ENCODE peak calls at places on chromosome 6, in four cellular contexts. I, L, O and X are unnamed samples.

GRCh38 chr6:131894735-131895424 is 56.3 kb downstream of the CCN2 start:
- DNase-seq in I (no peak), L (no peak), O (no peak), X (no peak)

GRCh38 chr6:161038229-161039003 is 46.8 kb downstream of the MAP3K4 start:
- DNase-seq in I (no peak), L (peak; percentile 94), O (no peak), X (no peak)

GRCh38 chr6:99573980-99574617 is 5.6 kb upstream of the CCNC start:
- DNase-seq in I (no peak), L (no peak), O (no peak), X (no peak)

GRCh38 chr6:41655706-41656668 is 17.7 kb downstream of the MDFI start:
- DNase-seq in I (no peak), L (no peak), O (no peak), X (peak; percentile 3)

GRCh38 chr6:127276336-127276735 is 9.7 kb downstream of the RNF146 start:
- DNase-seq in I (no peak), L (no peak), O (no peak), X (no peak)

GRCh38 chr6:122620902-122621301 is 10.7 kb downstream of the PKIB start:
- DNase-seq in I (no peak), L (no peak), O (no peak), X (no peak)

GRCh38 chr6:82363368-82364086 is at the start of gene TPBG:
- DNase-seq in I (peak; percentile 59), L (no peak), O (no peak), X (no peak)

GRCh38 chr6:139852484-139853140 is 478.2 kb upstream of the CITED2 start:
- DNase-seq in I (no peak), L (peak; percentile 92), O (no peak), X (no peak)

GRCh38 chr6:11685411-11686093 is 93.1 kb downstream of the ADTRP start:
- DNase-seq in I (no peak), L (no peak), O (no peak), X (no peak)

GRCh38 chr6:81713205-81713604 is 39.3 kb downstream of the TENT5A start:
- DNase-seq in I (no peak), L (no peak), O (no peak), X (no peak)

GRCh38 chr6:31634131-31634530 is 13.6 kb downstream of the PRRC2A start:
- DNase-seq in I (no peak), L (no peak), O (no peak), X (no peak)

GRCh38 chr6:119470893-119471542 is 121.5 kb upstream of the MAN1A1 start:
- DNase-seq in I (no peak), L (no peak), O (no peak), X (no peak)

GRCh38 chr6:89977808-89978748 is 83.8 kb downstream of the GJA10 start:
- DNase-seq in I (no peak), L (peak; percentile 26), O (no peak), X (no peak)

GRCh38 chr6:52162940-52163908 is 23.0 kb upstream of the IL17A start:
- DNase-seq in I (no peak), L (no peak), O (no peak), X (no peak)

GRCh38 chr6:132202569-132202968 is 198.7 kb downstream of the MOXD1 start:
- DNase-seq in I (no peak), L (peak; percentile 88), O (no peak), X (no peak)

GRCh38 chr6:30364591-30364990 is 19.6 kb downstream of the RPP21 start:
- DNase-seq in I (no peak), L (no peak), O (no peak), X (no peak)

GRCh38 chr6:157200611-157201010 is 122.7 kb downstream of the TMEM242 start:
- DNase-seq in I (no peak), L (no peak), O (no peak), X (no peak)

GRCh38 chr6:30613251-30614043 is 3.6 kb downstream of the PPP1R10 start:
- DNase-seq in I (no peak), L (no peak), O (no peak), X (no peak)

GRCh38 chr6:170085475-170086401 is 205.1 kb downstream of the DLL1 start:
- DNase-seq in I (no peak), L (no peak), O (peak; percentile 48), X (no peak)

GRCh38 chr6:10390495-10391298 is 24.2 kb downstream of the TFAP2A start:
- DNase-seq in I (no peak), L (no peak), O (no peak), X (no peak)

DNA sequence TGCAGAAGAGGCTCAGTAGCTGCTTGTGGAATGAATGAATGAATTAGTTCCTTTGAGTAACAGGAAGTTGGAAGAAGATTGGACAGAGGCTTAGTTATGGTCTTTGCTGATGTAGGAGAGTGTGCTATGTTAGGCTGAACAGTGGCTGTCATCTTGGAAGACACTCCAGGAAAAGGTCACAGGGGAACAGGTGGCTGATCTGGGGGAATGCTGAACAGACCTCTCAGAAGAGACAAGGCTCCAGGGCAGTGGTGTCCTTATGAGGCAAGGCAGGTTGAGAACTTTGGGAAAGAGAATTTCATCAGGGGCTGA is 62.3 kb downstream of the UTRN start:
- DNase-seq in I (no peak), L (no peak), O (no peak), X (no peak)
- TF ChIP-seq CTCF in I (no peak), L (no peak), O (no peak), X (no peak)

DNA sequence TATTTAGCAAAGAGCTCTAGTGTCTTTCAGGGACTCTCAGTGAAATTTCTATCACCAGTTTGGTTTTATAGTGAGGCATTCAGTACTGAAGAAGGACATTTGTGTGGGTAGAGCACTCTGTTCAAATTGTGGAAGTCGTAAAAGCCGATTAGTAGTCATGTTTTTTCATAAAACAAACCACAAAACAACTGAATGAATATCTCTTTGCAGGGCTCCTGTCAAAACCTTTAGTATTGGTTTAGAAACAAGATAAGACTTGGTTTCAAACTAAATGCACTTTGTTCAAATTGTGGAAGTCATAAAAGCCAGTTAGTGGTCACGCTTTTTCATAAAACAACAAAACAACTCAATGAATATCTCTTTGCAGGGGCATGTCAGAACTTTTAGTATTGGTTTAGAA is 23.8 kb downstream of the ADGRF4 start:
- DNase-seq in I (no peak), L (no peak), O (no peak), X (no peak)
- TF ChIP-seq CTCF in I (no peak), L (no peak), O (no peak), X (no peak)

GRCh38 chr6:43770417-43771209 is 602 bp downstream of the VEGFA start:
- DNase-seq in I (peak; percentile 54), L (no peak), O (peak; percentile 83), X (peak; percentile 83)
- TF ChIP-seq CTCF in I (no peak), L (no peak), O (no peak), X (no peak)

GRCh38 chr6:138307816-138308727 is 69.6 kb upstream of the SMIM28 start:
- DNase-seq in I (no peak), L (no peak), O (no peak), X (no peak)
- TF ChIP-seq CTCF in I (no peak), L (peak; percentile 61), O (no peak), X (no peak)

DNA sequence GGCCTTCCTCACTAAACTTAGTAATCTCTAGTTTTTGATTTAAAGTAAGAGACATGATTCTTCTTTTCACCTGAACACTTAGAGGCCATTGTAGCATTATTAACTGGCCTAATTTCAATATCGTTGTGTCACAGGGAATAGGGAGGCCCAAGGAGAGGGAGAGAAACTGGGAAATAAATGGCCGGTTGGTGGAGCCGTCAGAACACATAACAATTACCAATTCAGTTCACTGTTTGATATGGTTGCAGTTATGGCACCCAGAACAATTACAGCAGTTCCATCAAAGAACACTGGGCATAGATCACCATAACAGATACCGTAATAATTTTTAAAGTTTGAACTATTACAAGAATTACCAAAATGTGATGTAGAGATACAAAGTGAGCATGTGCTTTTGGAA is 9.1 kb upstream of the GLYATL3 start:
- DNase-seq in I (no peak), L (no peak), O (no peak), X (no peak)
- TF ChIP-seq CTCF in I (no peak), L (no peak), O (no peak), X (no peak)

DNA sequence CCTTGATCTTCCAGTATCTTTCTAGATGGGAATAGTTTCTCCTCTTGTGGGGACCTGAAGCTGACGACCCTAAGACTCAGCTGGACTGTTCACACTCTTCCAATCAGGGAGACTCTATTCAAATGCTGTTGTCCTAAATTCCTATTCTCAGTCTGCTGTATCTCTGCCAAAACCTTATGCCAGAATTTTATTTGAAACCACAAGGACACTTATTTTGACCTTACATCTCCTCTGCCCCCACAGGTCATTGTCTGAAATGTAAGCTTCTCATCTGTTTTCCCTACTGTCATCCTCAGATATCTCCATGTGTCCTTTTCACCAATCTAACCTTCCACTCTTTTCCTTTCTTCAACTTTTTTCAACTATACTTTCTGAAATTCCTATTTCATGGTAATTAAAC is 289.5 kb upstream of the SGK1 start:
- DNase-seq in I (no peak), L (no peak), O (no peak), X (no peak)
- TF ChIP-seq CTCF in I (no peak), L (no peak), O (no peak), X (no peak)